ENCODE peak calls at places on chromosomes 6 and 20, in ten cellular contexts. One of them, this sample, is unnamed.

GRCh38 chr6:53837875-53838806 is 43.3 kb downstream of the LRRC1 start:
- DNase-seq in CD4-positive, CD25-positive, alpha-beta regulatory T cell: no peak
- DNase-seq in T-helper 17 cell: no peak
- DNase-seq in stimulated activated CD4-positive, alpha-beta T cell treated with anti-CD3 and anti-CD28 coated beads, TNF-alpha, amount 100 ng/mL, for 24 hours: no peak
- DNase-seq in GM20000: no peak
- DNase-seq in NB4: no peak
- DNase-seq in right cardiac atrium: no peak
- DNase-seq in fibroblast of the aortic adventitia: peak
- DNase-seq in SHP77 treated with DMSO at 0.1 percent for 48 hours: no peak
- DNase-seq in GM12892: no peak
- DNase-seq in this sample: no peak

GRCh38 chr20:34390769-34391447 is 27.8 kb downstream of the ITCH start:
- DNase-seq in SHP77 treated with DMSO at 0.1 percent for 48 hours: peak
- DNase-seq in CD4-positive, CD25-positive, alpha-beta regulatory T cell: no peak
- DNase-seq in NB4: peak
- DNase-seq in GM12892: no peak
- DNase-seq in fibroblast of the aortic adventitia: peak
- DNase-seq in GM20000: no peak
- DNase-seq in T-helper 17 cell: no peak
- DNase-seq in right cardiac atrium: no peak
- DNase-seq in stimulated activated CD4-positive, alpha-beta T cell treated with anti-CD3 and anti-CD28 coated beads, TNF-alpha, amount 100 ng/mL, for 24 hours: peak
- DNase-seq in this sample: peak

GRCh38 chr20:63461364-63461763 is 11.1 kb downstream of the KCNQ2 start:
- DNase-seq in right cardiac atrium: no peak
- DNase-seq in T-helper 17 cell: no peak
- DNase-seq in CD4-positive, CD25-positive, alpha-beta regulatory T cell: no peak
- DNase-seq in SHP77 treated with DMSO at 0.1 percent for 48 hours: no peak
- DNase-seq in NB4: peak
- DNase-seq in stimulated activated CD4-positive, alpha-beta T cell treated with anti-CD3 and anti-CD28 coated beads, TNF-alpha, amount 100 ng/mL, for 24 hours: no peak
- DNase-seq in fibroblast of the aortic adventitia: no peak
- DNase-seq in GM12892: no peak
- DNase-seq in GM20000: no peak
- DNase-seq in this sample: peak

GRCh38 chr20:25025986-25026605 is 31.8 kb downstream of the ACSS1 start:
- DNase-seq in GM20000: no peak
- DNase-seq in T-helper 17 cell: no peak
- DNase-seq in fibroblast of the aortic adventitia: no peak
- DNase-seq in GM12892: no peak
- DNase-seq in SHP77 treated with DMSO at 0.1 percent for 48 hours: no peak
- DNase-seq in stimulated activated CD4-positive, alpha-beta T cell treated with anti-CD3 and anti-CD28 coated beads, TNF-alpha, amount 100 ng/mL, for 24 hours: no peak
- DNase-seq in right cardiac atrium: no peak
- DNase-seq in CD4-positive, CD25-positive, alpha-beta regulatory T cell: no peak
- DNase-seq in NB4: no peak
- DNase-seq in this sample: no peak

GRCh38 chr6:21079468-21080048 is 514.0 kb upstream of the SOX4 start:
- DNase-seq in fibroblast of the aortic adventitia: peak
- DNase-seq in T-helper 17 cell: no peak
- DNase-seq in stimulated activated CD4-positive, alpha-beta T cell treated with anti-CD3 and anti-CD28 coated beads, TNF-alpha, amount 100 ng/mL, for 24 hours: no peak
- DNase-seq in GM20000: no peak
- DNase-seq in CD4-positive, CD25-positive, alpha-beta regulatory T cell: no peak
- DNase-seq in GM12892: no peak
- DNase-seq in right cardiac atrium: no peak
- DNase-seq in NB4: no peak
- DNase-seq in SHP77 treated with DMSO at 0.1 percent for 48 hours: no peak
- DNase-seq in this sample: no peak

GRCh38 chr6:127069659-127070279 is 48.7 kb upstream of the RSPO3 start:
- DNase-seq in T-helper 17 cell: no peak
- DNase-seq in SHP77 treated with DMSO at 0.1 percent for 48 hours: peak
- DNase-seq in CD4-positive, CD25-positive, alpha-beta regulatory T cell: no peak
- DNase-seq in fibroblast of the aortic adventitia: peak
- DNase-seq in stimulated activated CD4-positive, alpha-beta T cell treated with anti-CD3 and anti-CD28 coated beads, TNF-alpha, amount 100 ng/mL, for 24 hours: no peak
- DNase-seq in right cardiac atrium: no peak
- DNase-seq in NB4: peak
- DNase-seq in GM12892: no peak
- DNase-seq in GM20000: no peak
- DNase-seq in this sample: peak

GRCh38 chr6:87700729-87701675 is 1.0 kb downstream of the AKIRIN2 start:
- DNase-seq in NB4: peak
- DNase-seq in stimulated activated CD4-positive, alpha-beta T cell treated with anti-CD3 and anti-CD28 coated beads, TNF-alpha, amount 100 ng/mL, for 24 hours: peak
- DNase-seq in SHP77 treated with DMSO at 0.1 percent for 48 hours: no peak
- DNase-seq in right cardiac atrium: peak
- DNase-seq in T-helper 17 cell: peak
- DNase-seq in GM20000: peak
- DNase-seq in fibroblast of the aortic adventitia: peak
- DNase-seq in CD4-positive, CD25-positive, alpha-beta regulatory T cell: peak
- DNase-seq in GM12892: no peak
- DNase-seq in this sample: peak

GRCh38 chr20:25025091-25025861 is 32.7 kb downstream of the ACSS1 start:
- DNase-seq in right cardiac atrium: no peak
- DNase-seq in GM12892: no peak
- DNase-seq in CD4-positive, CD25-positive, alpha-beta regulatory T cell: no peak
- DNase-seq in fibroblast of the aortic adventitia: no peak
- DNase-seq in SHP77 treated with DMSO at 0.1 percent for 48 hours: no peak
- DNase-seq in stimulated activated CD4-positive, alpha-beta T cell treated with anti-CD3 and anti-CD28 coated beads, TNF-alpha, amount 100 ng/mL, for 24 hours: no peak
- DNase-seq in GM20000: no peak
- DNase-seq in NB4: no peak
- DNase-seq in T-helper 17 cell: no peak
- DNase-seq in this sample: no peak

GRCh38 chr6:83199865-83200230 is 6.7 kb downstream of the RWDD2A start:
- DNase-seq in NB4: no peak
- DNase-seq in SHP77 treated with DMSO at 0.1 percent for 48 hours: no peak
- DNase-seq in GM20000: no peak
- DNase-seq in stimulated activated CD4-positive, alpha-beta T cell treated with anti-CD3 and anti-CD28 coated beads, TNF-alpha, amount 100 ng/mL, for 24 hours: no peak
- DNase-seq in GM12892: no peak
- DNase-seq in T-helper 17 cell: no peak
- DNase-seq in right cardiac atrium: no peak
- DNase-seq in CD4-positive, CD25-positive, alpha-beta regulatory T cell: no peak
- DNase-seq in fibroblast of the aortic adventitia: peak
- DNase-seq in this sample: peak

GRCh38 chr20:35821807-35822242 is 50.0 kb downstream of the PHF20 start:
- DNase-seq in T-helper 17 cell: no peak
- DNase-seq in CD4-positive, CD25-positive, alpha-beta regulatory T cell: no peak
- DNase-seq in fibroblast of the aortic adventitia: peak
- DNase-seq in stimulated activated CD4-positive, alpha-beta T cell treated with anti-CD3 and anti-CD28 coated beads, TNF-alpha, amount 100 ng/mL, for 24 hours: no peak
- DNase-seq in NB4: no peak
- DNase-seq in right cardiac atrium: no peak
- DNase-seq in SHP77 treated with DMSO at 0.1 percent for 48 hours: no peak
- DNase-seq in GM20000: no peak
- DNase-seq in GM12892: no peak
- DNase-seq in this sample: peak

GRCh38 chr6:40258531-40258930 is 324.3 kb upstream of the MOCS1 start:
- DNase-seq in stimulated activated CD4-positive, alpha-beta T cell treated with anti-CD3 and anti-CD28 coated beads, TNF-alpha, amount 100 ng/mL, for 24 hours: no peak
- DNase-seq in SHP77 treated with DMSO at 0.1 percent for 48 hours: no peak
- DNase-seq in NB4: no peak
- DNase-seq in GM20000: no peak
- DNase-seq in right cardiac atrium: no peak
- DNase-seq in GM12892: no peak
- DNase-seq in CD4-positive, CD25-positive, alpha-beta regulatory T cell: no peak
- DNase-seq in T-helper 17 cell: no peak
- DNase-seq in fibroblast of the aortic adventitia: no peak
- DNase-seq in this sample: no peak

GRCh38 chr6:35453236-35453635 is 1.1 kb downstream of the FANCE start:
- DNase-seq in GM20000: no peak
- DNase-seq in NB4: no peak
- DNase-seq in stimulated activated CD4-positive, alpha-beta T cell treated with anti-CD3 and anti-CD28 coated beads, TNF-alpha, amount 100 ng/mL, for 24 hours: no peak
- DNase-seq in GM12892: no peak
- DNase-seq in right cardiac atrium: no peak
- DNase-seq in CD4-positive, CD25-positive, alpha-beta regulatory T cell: no peak
- DNase-seq in T-helper 17 cell: no peak
- DNase-seq in SHP77 treated with DMSO at 0.1 percent for 48 hours: no peak
- DNase-seq in fibroblast of the aortic adventitia: peak
- DNase-seq in this sample: no peak

GRCh38 chr20:13089950-13090469 is 81.2 kb downstream of the SPTLC3 start:
- DNase-seq in right cardiac atrium: no peak
- DNase-seq in GM12892: no peak
- DNase-seq in NB4: no peak
- DNase-seq in CD4-positive, CD25-positive, alpha-beta regulatory T cell: no peak
- DNase-seq in stimulated activated CD4-positive, alpha-beta T cell treated with anti-CD3 and anti-CD28 coated beads, TNF-alpha, amount 100 ng/mL, for 24 hours: no peak
- DNase-seq in SHP77 treated with DMSO at 0.1 percent for 48 hours: no peak
- DNase-seq in T-helper 17 cell: no peak
- DNase-seq in GM20000: no peak
- DNase-seq in fibroblast of the aortic adventitia: no peak
- DNase-seq in this sample: no peak

GRCh38 chr20:41570552-41570951 is 47.6 kb downstream of the CHD6 start:
- DNase-seq in fibroblast of the aortic adventitia: peak
- DNase-seq in CD4-positive, CD25-positive, alpha-beta regulatory T cell: no peak
- DNase-seq in T-helper 17 cell: no peak
- DNase-seq in stimulated activated CD4-positive, alpha-beta T cell treated with anti-CD3 and anti-CD28 coated beads, TNF-alpha, amount 100 ng/mL, for 24 hours: no peak
- DNase-seq in right cardiac atrium: no peak
- DNase-seq in SHP77 treated with DMSO at 0.1 percent for 48 hours: no peak
- DNase-seq in GM12892: no peak
- DNase-seq in NB4: no peak
- DNase-seq in GM20000: no peak
- DNase-seq in this sample: no peak

GRCh38 chr6:15413558-15414257 is 167.8 kb downstream of the JARID2 start:
- DNase-seq in NB4: no peak
- DNase-seq in right cardiac atrium: no peak
- DNase-seq in fibroblast of the aortic adventitia: peak
- DNase-seq in T-helper 17 cell: no peak
- DNase-seq in CD4-positive, CD25-positive, alpha-beta regulatory T cell: no peak
- DNase-seq in stimulated activated CD4-positive, alpha-beta T cell treated with anti-CD3 and anti-CD28 coated beads, TNF-alpha, amount 100 ng/mL, for 24 hours: no peak
- DNase-seq in SHP77 treated with DMSO at 0.1 percent for 48 hours: no peak
- DNase-seq in GM20000: no peak
- DNase-seq in GM12892: no peak
- DNase-seq in this sample: no peak